ENCODE peak calls at places on chromosomes 13 and 19, in four cellular contexts. M is fibroblast of lung, R is tibial artery, Q is body of pancreas. U is an unnamed sample.

GRCh38 chr13:36395280-36395679 is 37.0 kb upstream of the CCNA1 start:
- DNase-seq in M (peak), Q (no peak), R (no peak), U (no peak)

GRCh38 chr19:16949496-16950023 is 60.8 kb downstream of the F2RL3 start:
- DNase-seq in Q (no peak), M (no peak), R (no peak), U (no peak)

GRCh38 chr19:5200844-5201243 is 139.8 kb downstream of the PTPRS start:
- DNase-seq in M (no peak), Q (no peak), R (no peak), U (no peak)

GRCh38 chr13:109146912-109147624 is 517.7 kb downstream of the MYO16 start:
- DNase-seq in R (no peak), M (peak), Q (no peak), U (peak)

GRCh38 chr19:51250786-51251452 is at the start of gene SIGLECL1:
- DNase-seq in Q (no peak), R (no peak), M (no peak), U (no peak)

GRCh38 chr13:86002921-86003488 is 203.8 kb upstream of the SLITRK6 start:
- DNase-seq in R (no peak), Q (no peak), M (no peak), U (no peak)

GRCh38 chr19:36986601-36987000 is 70.5 kb downstream of the ZNF568 start:
- DNase-seq in M (no peak), R (no peak), Q (no peak), U (no peak)

GRCh38 chr13:51806571-51806970 is 2.6 kb upstream of the DHRS12 start:
- DNase-seq in R (peak), M (peak), Q (peak), U (peak)

GRCh38 chr13:105165449-105166125 is 1369.9 kb downstream of the EFNB2 start:
- DNase-seq in M (no peak), R (no peak), Q (no peak), U (no peak)

GRCh38 chr13:112711528-112712265 is 21.9 kb downstream of the ATP11A start:
- DNase-seq in R (peak), M (peak), Q (peak), U (peak)

GRCh38 chr19:16702123-16702522 is 17.5 kb upstream of the NWD1 start:
- DNase-seq in M (peak), Q (no peak), R (peak), U (peak)

GRCh38 chr13:21033224-21033855 is 28.0 kb downstream of the LATS2 start:
- DNase-seq in Q (peak), R (peak), M (peak), U (no peak)

GRCh38 chr13:43815204-43815603 is 28.4 kb upstream of the ENOX1 start:
- DNase-seq in R (no peak), Q (no peak), M (peak), U (peak)

GRCh38 chr19:38012944-38013343 is 105.9 kb downstream of the SIPA1L3 start:
- DNase-seq in R (no peak), M (no peak), Q (no peak), U (no peak)

GRCh38 chr13:113901231-113901630 is 37.4 kb upstream of the GAS6 start:
- DNase-seq in R (no peak), M (peak), Q (peak), U (no peak)

GRCh38 chr13:113783966-113784644 is 25.1 kb downstream of the TMEM255B start:
- DNase-seq in M (no peak), Q (no peak), R (no peak), U (no peak)

GRCh38 chr13:101210774-101211173 is 205.5 kb downstream of the NALCN start:
- DNase-seq in M (no peak), Q (no peak), R (no peak), U (no peak)
- H3K27ac ChIP-seq in M (no peak), Q (no peak), R (no peak), U (no peak)

GRCh38 chr19:32150605-32151004 is 194.8 kb upstream of the ZNF507 start:
- DNase-seq in Q (no peak), R (no peak), M (no peak), U (no peak)
- TF ChIP-seq CTCF in Q (no peak), R (no peak), M (no peak), U (no peak)

GRCh38 chr13:78596701-78597550 is 6.4 kb downstream of the POU4F1 start:
- DNase-seq in R (no peak), Q (no peak), M (no peak), U (no peak)
- H3K4me3 ChIP-seq in R (no peak), Q (no peak), M (no peak), U (no peak)

GRCh38 chr13:22828081-22828480 is 352.7 kb upstream of the SGCG start:
- DNase-seq in M (peak), Q (no peak), R (no peak), U (no peak)
- H3K27ac ChIP-seq in M (no peak), Q (no peak), R (no peak), U (no peak)

GRCh38 chr19:58387338-58388174 is 487 bp downstream of the RPS5 start:
- DNase-seq in Q (no peak), R (no peak), M (no peak), U (no peak)
- TF ChIP-seq CTCF in Q (no peak), R (no peak), M (no peak), U (peak)

DNA sequence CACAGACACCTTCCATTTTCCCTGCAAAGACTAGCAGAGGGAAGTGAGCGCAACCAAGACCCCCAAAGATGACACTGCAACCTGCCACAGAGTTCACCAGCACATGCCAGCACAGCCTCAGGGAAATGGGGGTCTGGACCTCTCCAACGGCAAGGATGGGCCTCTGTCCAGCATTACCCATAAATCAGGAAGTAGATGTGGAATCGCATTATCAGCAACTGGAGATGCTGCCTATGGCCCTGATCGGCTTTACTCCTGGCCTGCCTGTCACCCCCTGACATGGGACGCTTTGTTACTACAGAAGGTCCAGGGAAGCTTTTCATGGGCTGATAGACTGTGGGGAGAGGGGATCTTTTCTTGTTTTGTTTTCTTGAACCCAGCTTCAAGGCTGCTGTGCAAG is 41.4 kb upstream of the POU2F2 start:
- DNase-seq in Q (no peak), R (no peak), M (no peak), U (no peak)
- H3K4me3 ChIP-seq in Q (no peak), R (no peak), M (no peak), U (no peak)

DNA sequence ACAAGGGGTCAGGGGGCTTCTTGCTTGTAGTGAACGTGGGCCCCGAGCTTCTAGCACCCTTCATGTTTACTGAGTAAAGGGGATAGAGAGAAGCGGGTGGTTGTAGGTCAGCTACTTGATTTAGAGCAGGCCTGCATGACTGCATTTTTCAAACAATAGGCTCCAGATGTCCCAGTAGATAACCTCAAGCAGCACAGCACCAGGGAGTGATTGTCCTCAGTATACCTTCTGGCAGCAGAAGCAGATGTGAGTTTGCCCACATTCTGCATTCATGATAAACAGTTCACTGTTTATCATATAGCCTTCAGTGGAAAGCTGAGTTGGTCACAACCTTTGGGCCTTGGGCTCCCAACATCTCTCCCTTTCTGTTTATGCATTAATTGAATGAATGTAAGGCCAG is 4.8 kb downstream of the ZNF439 start:
- DNase-seq in R (no peak), Q (no peak), M (no peak), U (no peak)
- H3K27ac ChIP-seq in R (no peak), Q (no peak), M (no peak), U (no peak)